ENCODE peak calls at places on chromosome 12, in eight cellular contexts. J is cardiac fibroblast, O is body of pancreas, A is psoas muscle, L is neural crest cell, U is B cell, S is SK-N-SH, W is PC-3. E is an unnamed sample.

GRCh38 chr12:59736786-59737185 is 141.0 kb downstream of the SLC16A7 start:
- DNase-seq in L (no peak), U (no peak), A (no peak), W (peak; percentile 81), J (peak; percentile 75), S (no peak), O (peak; percentile 34), E (peak; percentile 81)

GRCh38 chr12:10867381-10867780 is 16.7 kb downstream of the PRH1 start:
- DNase-seq in O (no peak), J (peak; percentile 21), A (no peak), L (no peak), U (no peak), S (no peak), W (peak; percentile 5), E (no peak)

GRCh38 chr12:126425264-126425663 is 1360.0 kb downstream of the AACS start:
- DNase-seq in S (no peak), U (no peak), O (no peak), L (no peak), A (no peak), J (no peak), W (no peak), E (no peak)

GRCh38 chr12:29032431-29032830 is 116.6 kb upstream of the FAR2 start:
- DNase-seq in S (no peak), J (no peak), U (no peak), O (no peak), A (no peak), W (no peak), L (no peak), E (no peak)

GRCh38 chr12:24960222-24960855 is 11.4 kb upstream of the BCAT1 start:
- DNase-seq in A (no peak), L (peak; percentile 22), W (peak; percentile 49), S (no peak), O (peak; percentile 62), J (peak; percentile 75), U (peak; percentile 39), E (no peak)

GRCh38 chr12:101743724-101744472 is 4.6 kb upstream of the SYCP3 start:
- DNase-seq in U (peak; percentile 88), O (no peak), S (no peak), L (no peak), J (no peak), W (no peak), A (no peak), E (no peak)

GRCh38 chr12:113253532-113254285 is 32.4 kb downstream of the TPCN1 start:
- DNase-seq in U (no peak), A (peak; percentile 17), O (no peak), L (no peak), W (no peak), S (no peak), J (no peak), E (no peak)

GRCh38 chr12:4939418-4940023 is 29.8 kb downstream of the KCNA1 start:
- DNase-seq in S (no peak), O (no peak), U (no peak), J (no peak), L (no peak), W (no peak), A (no peak), E (no peak)

GRCh38 chr12:52379536-52379935 is 5.9 kb downstream of the KRT84 start:
- DNase-seq in L (no peak), U (no peak), J (no peak), W (no peak), S (no peak), A (no peak), O (no peak), E (no peak)

GRCh38 chr12:52382854-52383253 is 2.6 kb downstream of the KRT84 start:
- DNase-seq in U (no peak), L (no peak), S (no peak), W (no peak), J (no peak), A (no peak), O (no peak), E (no peak)

GRCh38 chr12:52381206-52381605 is 4.2 kb downstream of the KRT84 start:
- DNase-seq in L (no peak), U (no peak), O (no peak), A (no peak), W (no peak), J (no peak), S (no peak), E (no peak)

GRCh38 chr12:52378091-52378490 is 7.4 kb downstream of the KRT84 start:
- DNase-seq in U (no peak), W (no peak), L (no peak), J (no peak), O (no peak), S (no peak), A (no peak), E (no peak)

DNA sequence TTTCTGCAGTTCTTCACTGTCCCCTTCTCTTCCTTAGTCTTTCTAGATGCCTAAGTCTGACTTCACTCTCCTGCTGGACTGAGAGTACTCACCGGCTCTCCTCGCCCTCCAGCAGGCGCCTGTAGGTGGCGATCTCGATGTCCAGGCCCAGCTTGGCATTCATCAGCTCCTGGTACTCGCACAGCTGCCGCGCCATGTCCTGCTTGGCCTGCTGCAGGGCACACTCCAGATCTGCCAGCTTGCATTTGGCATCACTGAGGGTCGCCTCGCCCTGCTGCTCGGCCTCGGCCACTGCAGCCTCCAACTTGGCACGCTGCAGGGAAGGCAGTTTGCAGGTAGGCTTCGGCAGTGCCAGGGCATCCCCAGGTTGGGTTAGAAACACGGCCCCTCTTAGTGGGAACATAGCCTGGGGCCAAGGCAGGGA is 5.2 kb downstream of the KRT84 start:
- DNase-seq in A (no peak), J (peak; percentile 52), W (peak; percentile 54), S (peak; percentile 53), U (no peak), O (peak; percentile 49), L (peak; percentile 27), E (no peak)
- TF ChIP-seq CTCF in A (peak; percentile 17), J (peak; percentile 72), W (peak; percentile 75), S (peak; percentile 68), U (no peak), O (peak; percentile 49), L (peak; percentile 51), E (peak; percentile 41)

GRCh38 chr12:56126732-56127239 is 1.3 kb upstream of the ESYT1 start:
- DNase-seq in L (no peak), J (no peak), A (no peak), O (no peak), U (peak; percentile 44), S (no peak), W (no peak), E (no peak)

GRCh38 chr12:56128669-56129209 is 672 bp downstream of the ESYT1 start:
- DNase-seq in L (no peak), A (peak; percentile 69), S (peak; percentile 53), W (no peak), U (peak; percentile 39), O (no peak), J (peak; percentile 20), E (no peak)

GRCh38 chr12:56129210-56129691 is 1.2 kb downstream of the ESYT1 start:
- DNase-seq in W (peak; percentile 62), J (peak; percentile 38), A (peak; percentile 80), S (peak; percentile 78), O (peak; percentile 66), U (peak; percentile 73), L (peak; percentile 56), E (no peak)

GRCh38 chr12:56127888-56128668 is at the start of gene ESYT1:
- DNase-seq in O (peak; percentile 100), S (peak; percentile 94), U (peak; percentile 96), A (peak; percentile 99), W (peak; percentile 100), L (peak; percentile 90), J (peak; percentile 100), E (peak; percentile 99)

DNA sequence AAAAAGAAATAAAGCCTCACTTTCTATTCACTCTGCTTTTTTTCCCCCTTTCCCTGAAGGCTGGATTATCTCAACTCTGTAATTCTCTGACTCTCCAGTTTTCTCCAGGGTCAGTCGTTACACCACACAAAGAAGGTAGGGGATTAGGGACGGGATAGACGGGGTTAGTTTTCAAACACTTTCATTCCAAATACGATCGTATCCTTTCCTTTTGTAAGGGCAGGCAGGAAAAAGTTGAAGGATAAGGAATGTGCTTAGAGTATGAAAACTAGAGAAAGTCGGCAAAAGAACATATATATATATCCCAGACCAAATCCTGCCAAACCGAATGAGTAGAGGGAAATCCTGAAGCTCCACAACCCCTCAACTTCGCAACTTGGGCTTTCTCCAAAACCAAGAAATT is 581 bp upstream of the ESYT1 start:
- DNase-seq in A (no peak), O (no peak), W (no peak), L (no peak), J (no peak), U (no peak), S (no peak), E (no peak)
- TF ChIP-seq CTCF in A (no peak), O (no peak), W (no peak), L (no peak), J (no peak), U (no peak), S (no peak), E (no peak)

GRCh38 chr12:30197392-30198047 is 413.8 kb upstream of the TMTC1 start:
- DNase-seq in W (peak; percentile 66), S (no peak), O (no peak), J (peak; percentile 76), L (no peak), U (no peak), A (no peak), E (no peak)

GRCh38 chr12:30203981-30204380 is 420.2 kb upstream of the TMTC1 start:
- DNase-seq in S (no peak), J (no peak), L (no peak), U (no peak), O (no peak), W (no peak), A (no peak), E (no peak)

GRCh38 chr12:30202521-30203259 is 418.9 kb upstream of the TMTC1 start:
- DNase-seq in S (no peak), O (no peak), J (no peak), L (no peak), A (no peak), U (no peak), W (no peak), E (no peak)

GRCh38 chr12:30200864-30201263 is 417.1 kb upstream of the TMTC1 start:
- DNase-seq in S (peak; percentile 46), W (no peak), U (no peak), L (no peak), J (no peak), A (peak; percentile 40), O (no peak), E (no peak)

GRCh38 chr12:30201301-30202160 is 417.8 kb upstream of the TMTC1 start:
- DNase-seq in L (no peak), U (no peak), O (no peak), J (peak; percentile 13), S (peak; percentile 34), W (no peak), A (peak; percentile 39), E (no peak)
- TF ChIP-seq CTCF in L (no peak), U (no peak), O (no peak), J (no peak), S (no peak), W (no peak), A (no peak), E (no peak)

GRCh38 chr12:114668151-114668891 is 15.7 kb downstream of the TBX3 start:
- DNase-seq in A (peak; percentile 89), J (peak; percentile 89), O (peak; percentile 79), W (peak; percentile 98), U (no peak), L (peak; percentile 55), S (peak; percentile 92), E (peak; percentile 79)

GRCh38 chr12:114665411-114666181 is 18.4 kb downstream of the TBX3 start:
- DNase-seq in U (no peak), S (no peak), J (no peak), L (no peak), O (no peak), W (peak; percentile 47), A (no peak), E (no peak)

GRCh38 chr12:114667669-114668150 is 16.3 kb downstream of the TBX3 start:
- DNase-seq in L (no peak), A (no peak), U (no peak), O (no peak), J (no peak), W (no peak), S (no peak), E (no peak)

GRCh38 chr12:114668905-114669304 is 15.1 kb downstream of the TBX3 start:
- DNase-seq in O (no peak), U (no peak), S (peak; percentile 86), J (no peak), W (peak; percentile 39), L (no peak), A (no peak), E (no peak)

DNA sequence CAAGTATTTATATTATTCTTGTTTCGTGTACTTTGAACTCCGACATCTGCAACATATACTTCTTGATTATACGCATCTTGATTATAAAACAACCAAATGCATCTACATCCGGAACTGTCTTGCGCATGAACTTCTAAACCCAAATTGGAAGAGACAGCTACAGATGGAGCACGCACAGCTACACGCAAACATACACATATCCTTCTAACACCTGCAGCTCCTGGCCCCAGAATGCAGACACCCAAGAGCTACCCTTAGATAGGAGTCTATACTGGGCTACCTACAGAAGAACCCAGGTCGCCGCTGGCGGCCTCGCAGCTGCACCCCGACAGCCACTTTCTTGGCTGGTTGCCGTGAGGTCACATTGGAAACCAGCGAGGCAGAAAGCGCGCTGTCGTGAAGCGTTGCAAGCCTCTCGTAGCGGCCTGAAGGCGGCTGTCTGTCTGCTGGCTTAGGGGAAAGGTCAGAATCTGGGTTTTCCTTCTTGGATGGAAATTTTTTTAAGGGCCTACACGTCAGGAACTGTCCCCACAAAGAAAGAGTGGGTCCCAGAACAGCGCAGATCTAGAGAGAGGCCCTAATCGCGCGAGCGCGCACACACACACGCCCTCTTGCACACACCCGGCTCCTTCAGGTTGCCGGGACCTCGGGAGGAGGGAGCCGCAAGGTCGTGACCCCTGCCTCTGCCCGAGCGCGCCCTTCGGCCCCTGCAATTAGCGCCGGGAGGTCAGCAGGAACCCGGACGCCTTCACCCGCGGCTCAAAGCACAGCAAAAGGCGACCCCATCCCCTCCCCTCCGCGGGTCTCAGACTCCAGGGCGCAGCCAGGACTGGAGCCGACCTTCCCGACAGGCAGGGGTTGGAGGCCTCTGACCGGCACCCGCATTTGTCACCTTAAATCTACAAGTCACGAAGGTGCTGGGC is 17.0 kb downstream of the TBX3 start:
- DNase-seq in W (peak; percentile 34), O (no peak), A (no peak), U (no peak), J (no peak), S (no peak), L (no peak), E (peak; percentile 84)
- TF ChIP-seq CTCF in W (no peak), O (no peak), A (no peak), U (no peak), J (no peak), S (no peak), L (no peak), E (no peak)